ENCODE peak calls at places on chromosomes 3 and 15, in five cellular contexts. One of them, this sample, is unnamed.

GRCh38 chr15:40190591-40190990 is 29.7 kb downstream of the BUB1B start:
- DNase-seq in mammary epithelial cell: peak; percentile 67
- DNase-seq in B cell: no peak
- DNase-seq in fibroblast of villous mesenchyme: peak; percentile 50
- DNase-seq in choroid plexus epithelial cell: peak; percentile 62
- DNase-seq in this sample: no peak

GRCh38 chr3:128432898-128433629 is 33.6 kb downstream of the DNAJB8 start:
- DNase-seq in mammary epithelial cell: no peak
- DNase-seq in B cell: no peak
- DNase-seq in fibroblast of villous mesenchyme: no peak
- DNase-seq in choroid plexus epithelial cell: no peak
- DNase-seq in this sample: no peak

GRCh38 chr3:147393261-147393964 is 12.9 kb downstream of the ZIC4 start:
- DNase-seq in mammary epithelial cell: no peak
- DNase-seq in B cell: no peak
- DNase-seq in fibroblast of villous mesenchyme: no peak
- DNase-seq in choroid plexus epithelial cell: peak; percentile 88
- DNase-seq in this sample: peak; percentile 94

GRCh38 chr3:175911937-175912336 is 1052.8 kb downstream of the NAALADL2 start:
- DNase-seq in mammary epithelial cell: no peak
- DNase-seq in B cell: no peak
- DNase-seq in fibroblast of villous mesenchyme: no peak
- DNase-seq in choroid plexus epithelial cell: no peak
- DNase-seq in this sample: no peak

GRCh38 chr3:146712826-146713225 is 107.7 kb upstream of the PLSCR5 start:
- DNase-seq in mammary epithelial cell: no peak
- DNase-seq in B cell: no peak
- DNase-seq in fibroblast of villous mesenchyme: no peak
- DNase-seq in choroid plexus epithelial cell: no peak
- DNase-seq in this sample: no peak

GRCh38 chr3:156899951-156900350 is 73.8 kb downstream of the LEKR1 start:
- DNase-seq in mammary epithelial cell: no peak
- DNase-seq in B cell: no peak
- DNase-seq in fibroblast of villous mesenchyme: no peak
- DNase-seq in choroid plexus epithelial cell: no peak
- DNase-seq in this sample: no peak

GRCh38 chr3:93991286-93992030 is 11.5 kb downstream of the ARL13B start:
- DNase-seq in mammary epithelial cell: no peak
- DNase-seq in B cell: no peak
- DNase-seq in fibroblast of villous mesenchyme: no peak
- DNase-seq in choroid plexus epithelial cell: no peak
- DNase-seq in this sample: no peak

GRCh38 chr3:189324538-189325138 is 152.9 kb downstream of the TPRG1 start:
- DNase-seq in mammary epithelial cell: peak; percentile 99
- DNase-seq in B cell: peak; percentile 45
- DNase-seq in fibroblast of villous mesenchyme: peak; percentile 77
- DNase-seq in choroid plexus epithelial cell: peak; percentile 78
- DNase-seq in this sample: no peak

DNA sequence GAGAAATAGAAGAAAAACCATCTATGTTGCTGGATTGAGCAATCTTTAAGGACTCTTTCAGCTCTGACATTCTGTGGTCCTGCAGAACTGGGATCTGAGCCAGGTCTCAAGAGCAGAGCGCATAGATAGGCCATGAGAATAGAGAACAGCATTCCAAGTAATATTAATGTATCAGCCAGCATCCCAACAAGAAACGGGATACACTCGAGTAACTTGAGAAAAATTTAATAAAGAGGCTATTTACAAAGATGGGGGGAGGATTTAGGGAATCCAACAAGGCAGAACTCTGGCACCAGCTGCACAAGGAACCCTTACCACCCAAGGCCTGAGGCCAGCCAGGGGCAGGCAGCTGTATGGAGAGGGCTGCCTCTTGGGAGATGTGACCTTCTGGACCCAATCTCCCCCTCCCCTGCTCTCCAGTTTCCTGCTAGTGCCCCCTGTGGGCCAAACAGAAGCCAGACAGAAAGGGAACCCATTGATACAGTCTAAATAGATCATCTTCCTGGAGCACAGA is 8.2 kb downstream of the TMOD2 start:
- DNase-seq in mammary epithelial cell: peak; percentile 59
- DNase-seq in B cell: no peak
- DNase-seq in fibroblast of villous mesenchyme: peak; percentile 89
- DNase-seq in choroid plexus epithelial cell: peak; percentile 97
- DNase-seq in this sample: no peak
- TF ChIP-seq CTCF in mammary epithelial cell: no peak
- TF ChIP-seq CTCF in B cell: no peak
- TF ChIP-seq CTCF in fibroblast of villous mesenchyme: peak; percentile 29
- TF ChIP-seq CTCF in choroid plexus epithelial cell: peak; percentile 54
- TF ChIP-seq CTCF in this sample: peak; percentile 50

GRCh38 chr3:172119266-172119957 is 80.0 kb downstream of the FNDC3B start:
- DNase-seq in mammary epithelial cell: no peak
- DNase-seq in B cell: no peak
- DNase-seq in fibroblast of villous mesenchyme: no peak
- DNase-seq in choroid plexus epithelial cell: no peak
- DNase-seq in this sample: no peak
- TF ChIP-seq CTCF in mammary epithelial cell: no peak
- TF ChIP-seq CTCF in B cell: no peak
- TF ChIP-seq CTCF in fibroblast of villous mesenchyme: no peak
- TF ChIP-seq CTCF in choroid plexus epithelial cell: no peak
- TF ChIP-seq CTCF in this sample: no peak

GRCh38 chr3:142124243-142124642 is 25.1 kb downstream of the TFDP2 start:
- DNase-seq in mammary epithelial cell: no peak
- DNase-seq in B cell: no peak
- DNase-seq in fibroblast of villous mesenchyme: no peak
- DNase-seq in choroid plexus epithelial cell: no peak
- DNase-seq in this sample: no peak

GRCh38 chr3:142127941-142128658 is 21.2 kb downstream of the TFDP2 start:
- DNase-seq in mammary epithelial cell: no peak
- DNase-seq in B cell: no peak
- DNase-seq in fibroblast of villous mesenchyme: peak; percentile 24
- DNase-seq in choroid plexus epithelial cell: no peak
- DNase-seq in this sample: no peak

GRCh38 chr3:142134799-142135325 is 14.5 kb downstream of the TFDP2 start:
- DNase-seq in mammary epithelial cell: no peak
- DNase-seq in B cell: no peak
- DNase-seq in fibroblast of villous mesenchyme: no peak
- DNase-seq in choroid plexus epithelial cell: no peak
- DNase-seq in this sample: no peak

GRCh38 chr3:142129516-142130171 is 19.7 kb downstream of the TFDP2 start:
- DNase-seq in mammary epithelial cell: no peak
- DNase-seq in B cell: no peak
- DNase-seq in fibroblast of villous mesenchyme: no peak
- DNase-seq in choroid plexus epithelial cell: peak; percentile 10
- DNase-seq in this sample: no peak
- TF ChIP-seq CTCF in mammary epithelial cell: no peak
- TF ChIP-seq CTCF in B cell: no peak
- TF ChIP-seq CTCF in fibroblast of villous mesenchyme: peak; percentile 38
- TF ChIP-seq CTCF in choroid plexus epithelial cell: no peak
- TF ChIP-seq CTCF in this sample: peak; percentile 65

GRCh38 chr3:180630360-180630759 is 28.4 kb downstream of the TTC14 start:
- DNase-seq in mammary epithelial cell: peak; percentile 31
- DNase-seq in B cell: no peak
- DNase-seq in fibroblast of villous mesenchyme: no peak
- DNase-seq in choroid plexus epithelial cell: no peak
- DNase-seq in this sample: no peak

GRCh38 chr3:180631317-180631716 is 29.4 kb downstream of the TTC14 start:
- DNase-seq in mammary epithelial cell: no peak
- DNase-seq in B cell: no peak
- DNase-seq in fibroblast of villous mesenchyme: peak; percentile 3
- DNase-seq in choroid plexus epithelial cell: peak; percentile 12
- DNase-seq in this sample: no peak

GRCh38 chr3:180633722-180634121 is 31.8 kb downstream of the TTC14 start:
- DNase-seq in mammary epithelial cell: no peak
- DNase-seq in B cell: no peak
- DNase-seq in fibroblast of villous mesenchyme: no peak
- DNase-seq in choroid plexus epithelial cell: no peak
- DNase-seq in this sample: no peak
- TF ChIP-seq CTCF in mammary epithelial cell: no peak
- TF ChIP-seq CTCF in B cell: no peak
- TF ChIP-seq CTCF in fibroblast of villous mesenchyme: no peak
- TF ChIP-seq CTCF in choroid plexus epithelial cell: no peak
- TF ChIP-seq CTCF in this sample: no peak

GRCh38 chr3:114336122-114336697 is 42.4 kb downstream of the TIGIT start:
- DNase-seq in mammary epithelial cell: no peak
- DNase-seq in B cell: no peak
- DNase-seq in fibroblast of villous mesenchyme: peak; percentile 4
- DNase-seq in choroid plexus epithelial cell: peak; percentile 26
- DNase-seq in this sample: no peak
- TF ChIP-seq CTCF in mammary epithelial cell: peak; percentile 50
- TF ChIP-seq CTCF in B cell: peak; percentile 56
- TF ChIP-seq CTCF in fibroblast of villous mesenchyme: peak; percentile 29
- TF ChIP-seq CTCF in choroid plexus epithelial cell: peak; percentile 48
- TF ChIP-seq CTCF in this sample: peak; percentile 80

DNA sequence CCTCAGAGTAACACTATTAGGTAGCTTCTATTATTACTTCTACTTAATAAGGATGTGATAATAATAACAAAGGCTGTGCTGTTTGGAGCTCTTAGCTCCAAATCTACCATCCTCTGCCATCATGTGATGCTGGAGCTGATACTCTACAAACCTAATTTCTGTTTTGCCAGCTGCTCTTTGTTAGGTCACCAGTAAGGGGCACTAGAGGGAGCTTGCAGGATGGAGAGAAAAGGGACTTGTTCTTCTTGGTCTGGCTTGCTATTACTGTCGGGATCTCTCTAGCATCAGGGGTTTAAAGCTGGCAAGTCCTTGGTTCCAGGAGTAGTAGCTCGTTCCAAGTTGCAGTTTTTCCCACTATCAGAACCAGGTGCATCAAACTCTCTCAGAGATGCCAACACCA is 194.9 kb upstream of the KBTBD8 start:
- DNase-seq in mammary epithelial cell: no peak
- DNase-seq in B cell: no peak
- DNase-seq in fibroblast of villous mesenchyme: no peak
- DNase-seq in choroid plexus epithelial cell: no peak
- DNase-seq in this sample: no peak
- TF ChIP-seq CTCF in mammary epithelial cell: no peak
- TF ChIP-seq CTCF in B cell: no peak
- TF ChIP-seq CTCF in fibroblast of villous mesenchyme: peak; percentile 29
- TF ChIP-seq CTCF in choroid plexus epithelial cell: peak; percentile 48
- TF ChIP-seq CTCF in this sample: peak; percentile 62

DNA sequence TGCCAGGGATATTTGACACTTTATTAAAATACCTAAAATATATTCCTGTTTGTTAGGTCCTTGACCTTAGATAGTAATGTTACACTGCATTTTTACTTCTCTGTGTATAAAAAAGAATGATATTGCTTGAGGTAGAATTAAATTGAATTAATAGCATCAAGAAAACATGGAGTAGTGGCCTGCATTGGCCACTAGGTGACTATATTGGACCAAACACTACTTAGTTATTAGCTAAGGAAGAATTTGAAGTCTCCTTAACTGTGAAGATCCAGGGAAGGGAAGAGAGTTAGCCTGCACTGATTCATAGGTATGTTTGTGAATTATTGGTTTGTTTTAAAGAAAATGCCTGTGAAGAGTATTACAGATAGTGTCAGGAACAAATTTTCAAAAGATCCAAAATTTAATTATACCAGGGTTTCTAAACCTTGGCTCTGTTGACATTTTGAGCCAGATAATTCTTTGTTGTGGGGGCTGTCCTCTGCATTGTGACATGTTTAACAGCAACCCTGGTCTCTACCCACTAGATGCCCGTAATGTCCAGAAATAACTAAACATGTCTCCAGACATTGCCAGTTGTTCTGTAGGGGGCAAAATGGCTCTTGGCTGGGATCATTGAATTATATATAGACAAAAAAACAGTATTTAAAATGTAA is 103.6 kb upstream of the THSD4 start:
- DNase-seq in mammary epithelial cell: peak; percentile 57
- DNase-seq in B cell: no peak
- DNase-seq in fibroblast of villous mesenchyme: peak; percentile 63
- DNase-seq in choroid plexus epithelial cell: peak; percentile 82
- DNase-seq in this sample: no peak
- TF ChIP-seq CTCF in mammary epithelial cell: peak; percentile 95
- TF ChIP-seq CTCF in B cell: no peak
- TF ChIP-seq CTCF in fibroblast of villous mesenchyme: peak; percentile 86
- TF ChIP-seq CTCF in choroid plexus epithelial cell: peak; percentile 76
- TF ChIP-seq CTCF in this sample: peak; percentile 90

GRCh38 chr15:67049351-67050044 is 15.9 kb upstream of the SMAD3 start:
- DNase-seq in mammary epithelial cell: peak; percentile 85
- DNase-seq in B cell: no peak
- DNase-seq in fibroblast of villous mesenchyme: peak; percentile 69
- DNase-seq in choroid plexus epithelial cell: peak; percentile 85
- DNase-seq in this sample: no peak
- TF ChIP-seq CTCF in mammary epithelial cell: no peak
- TF ChIP-seq CTCF in B cell: no peak
- TF ChIP-seq CTCF in fibroblast of villous mesenchyme: no peak
- TF ChIP-seq CTCF in choroid plexus epithelial cell: no peak
- TF ChIP-seq CTCF in this sample: peak; percentile 42

DNA sequence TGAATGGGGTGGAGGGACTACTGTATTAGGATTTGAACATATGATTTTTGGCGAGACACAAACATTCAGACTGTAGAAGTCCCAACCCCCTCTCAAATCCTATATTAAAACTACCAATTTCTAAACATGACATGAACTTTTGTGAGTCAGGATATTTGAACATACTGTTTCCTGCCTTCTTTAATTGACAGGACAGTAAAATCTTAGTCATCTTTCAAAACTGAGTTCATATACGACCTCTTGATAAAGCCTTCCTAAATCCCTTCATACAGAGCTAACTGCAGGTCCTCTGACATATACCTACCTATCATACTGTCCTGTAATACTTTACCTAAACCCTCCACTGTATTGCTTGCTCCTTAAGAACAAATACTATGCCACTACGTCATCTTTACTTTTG is 23.5 kb downstream of the ALDH1A2 start:
- DNase-seq in mammary epithelial cell: no peak
- DNase-seq in B cell: no peak
- DNase-seq in fibroblast of villous mesenchyme: no peak
- DNase-seq in choroid plexus epithelial cell: no peak
- DNase-seq in this sample: no peak
- TF ChIP-seq CTCF in mammary epithelial cell: peak; percentile 5
- TF ChIP-seq CTCF in B cell: no peak
- TF ChIP-seq CTCF in fibroblast of villous mesenchyme: no peak
- TF ChIP-seq CTCF in choroid plexus epithelial cell: no peak
- TF ChIP-seq CTCF in this sample: no peak

GRCh38 chr3:116835658-116836057 is 126.1 kb downstream of the TUSC7 start:
- DNase-seq in mammary epithelial cell: no peak
- DNase-seq in B cell: no peak
- DNase-seq in fibroblast of villous mesenchyme: no peak
- DNase-seq in choroid plexus epithelial cell: no peak
- DNase-seq in this sample: no peak
- TF ChIP-seq CTCF in mammary epithelial cell: no peak
- TF ChIP-seq CTCF in B cell: no peak
- TF ChIP-seq CTCF in fibroblast of villous mesenchyme: no peak
- TF ChIP-seq CTCF in choroid plexus epithelial cell: no peak
- TF ChIP-seq CTCF in this sample: no peak